ENCODE peak calls at places on chromosomes 4 and X, in five cellular contexts. A is thyroid gland, E is lower leg skin, T is NB4, U is IMR-90. M is an unnamed sample.

GRCh38 chr4:143163618-143164017 is 21.1 kb upstream of the USP38 start:
- DNase-seq in A (no peak), E (no peak), T (no peak), U (no peak), M (no peak)

GRCh38 chr4:7435411-7436095 is 823 bp upstream of the PSAPL1 start:
- DNase-seq in A (no peak), E (no peak), T (no peak), U (no peak), M (no peak)

GRCh38 chr4:101346312-101346561 is 1.1 kb downstream of the PPP3CA start:
- DNase-seq in A (no peak), E (peak), T (peak), U (no peak), M (no peak)

GRCh38 chrX:9676311-9676710 is 89.3 kb downstream of the GPR143 start:
- DNase-seq in A (no peak), E (no peak), T (no peak), U (no peak), M (no peak)

GRCh38 chr4:89319756-89320155 is 12.2 kb upstream of the GPRIN3 start:
- DNase-seq in A (no peak), E (no peak), T (no peak), U (no peak), M (no peak)

GRCh38 chr4:1819284-1819683 is 26.2 kb downstream of the FGFR3 start:
- DNase-seq in A (no peak), E (no peak), T (no peak), U (peak), M (no peak)

GRCh38 chr4:107780665-107781064 is 44.1 kb upstream of the SGMS2 start:
- DNase-seq in A (peak), E (no peak), T (peak), U (no peak), M (no peak)

GRCh38 chrX:20500171-20500865 is 233.6 kb upstream of the RPS6KA3 start:
- DNase-seq in A (no peak), E (no peak), T (no peak), U (no peak), M (no peak)

GRCh38 chr4:7557447-7557846 is 122.7 kb upstream of the PSAPL1 start:
- DNase-seq in A (no peak), E (no peak), T (no peak), U (peak), M (no peak)

GRCh38 chrX:97705936-97706335 is 822.2 kb downstream of the RPA4 start:
- DNase-seq in A (no peak), E (no peak), T (no peak), U (peak), M (no peak)

GRCh38 chr4:128387600-128388351 is 100.2 kb upstream of the PGRMC2 start:
- DNase-seq in A (no peak), E (no peak), T (no peak), U (peak), M (no peak)

GRCh38 chr4:168677879-168678278 is 181.0 kb downstream of the PALLD start:
- DNase-seq in A (no peak), E (no peak), T (no peak), U (no peak), M (no peak)

GRCh38 chr4:125043453-125043852 is 271.3 kb upstream of the FAT4 start:
- DNase-seq in A (no peak), E (no peak), T (no peak), U (no peak), M (no peak)

GRCh38 chr4:164011791-164012190 is 517.3 kb downstream of the TMA16 start:
- DNase-seq in A (no peak), E (no peak), T (no peak), U (no peak), M (no peak)

GRCh38 chr4:16100833-16101232 is 17.0 kb upstream of the PROM1 start:
- DNase-seq in A (no peak), E (no peak), T (no peak), U (no peak), M (no peak)

GRCh38 chrX:103831803-103832544 is at the start of gene RAB9B:
- DNase-seq in A (peak), E (peak), T (peak), U (peak), M (peak)

DNA sequence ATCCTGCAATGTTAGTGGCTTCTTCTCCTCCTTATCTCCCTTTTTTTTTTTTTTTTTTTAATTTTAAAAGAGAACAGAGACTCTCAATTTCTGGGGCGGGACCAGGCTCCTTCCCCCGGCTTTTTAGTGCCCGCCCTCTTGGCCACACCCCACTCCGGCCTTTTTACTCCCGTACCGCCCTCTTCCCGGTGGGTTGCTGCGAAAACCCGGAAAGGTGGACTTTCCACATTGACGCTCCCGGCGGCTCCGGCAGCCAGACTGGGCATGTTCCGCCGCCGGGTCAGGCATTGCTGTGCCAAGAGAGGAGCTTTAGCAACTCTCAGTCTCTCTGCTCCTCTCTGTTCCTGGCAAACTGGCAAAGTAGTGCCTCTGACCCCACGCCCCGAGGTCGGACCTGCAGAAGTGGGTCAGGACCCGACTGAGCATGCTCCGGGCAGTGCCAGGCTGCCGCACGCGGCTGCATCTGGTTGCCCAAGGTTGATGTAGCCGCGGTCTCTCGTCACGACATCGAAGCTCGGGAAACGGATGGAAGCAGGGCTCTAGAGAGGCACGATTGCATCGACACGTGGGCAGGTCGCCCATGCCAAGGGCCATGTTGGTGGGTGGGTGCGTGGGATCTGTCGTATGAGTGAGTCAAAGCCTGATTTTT is 1.1 kb upstream of the MFAP3L start:
- DNase-seq in A (peak), E (peak), T (peak), U (peak), M (peak)
- TF ChIP-seq POLR2A in A (no peak), E (no peak), T (no peak), U (no peak), M (no peak)

DNA sequence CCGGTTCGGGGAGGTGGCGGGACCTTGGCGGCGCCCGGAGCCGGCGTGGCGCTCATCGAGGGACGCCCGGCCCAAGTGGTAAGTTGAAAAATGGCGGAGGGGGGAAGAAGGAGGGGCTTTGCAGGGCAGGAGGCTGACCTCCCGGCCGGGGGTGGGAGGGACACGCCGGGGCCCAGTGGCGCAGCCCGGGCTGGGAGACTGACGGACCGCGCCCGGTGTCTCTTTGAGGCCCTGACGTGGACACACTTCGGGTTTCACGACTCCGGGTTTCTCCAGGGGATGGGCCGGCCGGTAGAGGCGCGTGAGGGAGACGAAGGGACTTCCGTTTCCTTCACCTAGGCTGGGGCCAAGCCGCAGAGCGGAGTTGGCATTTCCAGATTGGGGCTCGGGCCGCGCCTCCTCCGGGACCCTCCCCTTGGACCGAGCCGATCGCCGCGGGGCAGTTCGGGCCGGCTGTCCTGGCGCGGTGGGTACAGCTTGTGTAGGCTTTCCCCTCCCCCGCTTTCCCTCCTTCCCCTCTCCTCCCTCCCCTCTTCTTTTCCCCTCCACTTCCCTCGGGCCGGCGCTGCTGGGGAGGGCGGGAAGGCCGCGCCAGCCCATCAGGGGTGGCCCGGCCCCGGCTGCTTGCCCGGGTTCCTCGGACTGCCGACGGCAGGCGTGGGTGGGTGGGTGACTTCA is at the start of gene XIAP:
- DNase-seq in A (peak), E (peak), T (peak), U (peak), M (peak)
- TF ChIP-seq POLR2A in A (peak), E (no peak), T (no peak), U (peak), M (peak)

DNA sequence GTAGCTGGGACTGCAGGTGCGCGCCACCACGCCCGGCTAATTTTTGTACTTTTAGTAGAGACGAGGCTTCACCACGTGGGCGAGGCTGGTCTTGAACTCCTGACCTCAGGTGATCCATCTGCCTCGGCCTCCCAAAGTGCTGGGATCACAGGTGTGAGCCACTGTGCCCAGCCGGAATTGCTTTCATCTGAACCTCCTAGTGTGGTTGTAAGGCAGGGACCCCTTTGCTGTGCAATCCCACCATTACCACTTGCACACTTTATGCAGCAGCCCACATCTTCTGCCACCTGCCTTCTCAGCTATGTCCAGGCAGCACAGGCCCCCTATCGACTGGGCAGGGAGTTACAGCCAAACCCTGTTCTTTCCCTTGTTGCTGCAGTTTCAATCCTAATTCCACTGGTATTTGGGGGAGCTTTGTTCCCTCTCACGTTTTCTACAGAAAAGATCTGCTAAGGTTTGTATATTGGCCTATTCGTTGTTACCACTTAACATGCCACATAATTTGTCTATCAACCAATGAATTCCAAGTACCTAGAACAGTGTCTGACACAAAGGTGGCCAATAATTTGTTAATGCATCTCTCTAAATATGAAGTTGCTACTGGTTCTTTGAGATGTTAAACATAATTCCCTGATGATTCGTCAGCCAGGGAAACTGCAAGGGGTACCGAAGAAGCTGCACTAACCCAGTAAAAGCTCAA is 6.5 kb downstream of the RPL39 start:
- DNase-seq in A (peak), E (no peak), T (peak), U (peak), M (no peak)
- TF ChIP-seq POLR2A in A (no peak), E (no peak), T (no peak), U (no peak), M (no peak)

GRCh38 chr4:113565702-113566012 is 195.9 kb downstream of the CAMK2D start:
- DNase-seq in A (no peak), E (no peak), T (no peak), U (no peak), M (no peak)
- TF ChIP-seq POLR2A in A (no peak), E (no peak), T (no peak), U (no peak), M (no peak)

GRCh38 chrX:154799554-154800348 is 5.5 kb downstream of the MPP1 start:
- DNase-seq in A (peak), E (no peak), T (peak), U (peak), M (peak)
- TF ChIP-seq POLR2A in A (no peak), E (no peak), T (no peak), U (no peak), M (no peak)

DNA sequence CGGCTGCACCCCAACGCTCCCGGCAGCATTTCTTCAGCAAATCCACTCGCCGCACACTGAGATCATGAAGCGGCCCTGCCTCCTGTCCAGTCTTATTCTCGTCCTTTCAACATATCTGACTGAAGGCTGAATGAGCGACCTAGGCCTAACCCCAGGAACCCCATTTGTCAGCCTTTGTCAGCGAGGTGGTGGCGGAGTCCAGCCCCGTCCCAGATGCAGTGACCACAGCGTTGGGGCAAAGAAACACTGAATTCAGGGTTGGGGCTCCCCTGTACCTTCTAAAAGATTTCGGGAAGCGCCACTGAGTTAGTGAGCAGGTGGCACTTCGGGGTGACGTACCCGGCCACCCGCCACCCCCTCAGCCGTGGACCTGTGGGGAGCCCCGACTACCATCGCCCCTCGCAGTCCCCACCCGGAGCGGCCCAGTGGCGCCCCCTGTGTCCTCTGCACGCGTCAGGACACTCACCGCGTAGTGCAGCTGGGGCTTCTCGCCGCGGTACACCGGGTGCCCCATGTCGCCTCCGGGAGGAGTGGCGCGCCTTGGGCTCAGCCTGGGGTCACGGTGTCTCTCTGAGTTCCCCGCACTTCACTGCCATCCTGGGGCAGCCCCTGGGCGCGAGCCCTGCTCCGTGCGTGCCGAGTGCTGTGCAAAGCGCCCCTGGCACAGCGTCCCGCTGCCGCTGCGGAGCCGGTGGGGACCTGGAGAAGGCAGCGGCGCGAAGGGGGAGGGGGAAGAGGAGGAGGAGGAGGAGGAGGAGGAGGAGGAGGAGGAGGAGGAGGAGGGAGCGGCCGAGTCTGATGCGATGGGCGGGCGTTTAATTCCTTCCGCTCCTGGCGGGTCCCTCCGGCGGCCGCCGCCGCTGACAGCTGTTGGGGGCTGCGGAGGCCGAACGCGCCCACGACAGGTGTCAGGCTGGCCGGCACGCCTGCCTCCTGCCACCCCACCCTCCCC is 134.1 kb downstream of the AMELX start:
- DNase-seq in A (peak), E (peak), T (no peak), U (no peak), M (peak)
- TF ChIP-seq POLR2A in A (peak), E (no peak), T (no peak), U (no peak), M (no peak)

GRCh38 chrX:118523920-118524319 is 28.3 kb downstream of the DOCK11 start:
- DNase-seq in A (no peak), E (no peak), T (no peak), U (no peak), M (no peak)
- TF ChIP-seq POLR2A in A (no peak), E (no peak), T (no peak), U (no peak), M (no peak)

DNA sequence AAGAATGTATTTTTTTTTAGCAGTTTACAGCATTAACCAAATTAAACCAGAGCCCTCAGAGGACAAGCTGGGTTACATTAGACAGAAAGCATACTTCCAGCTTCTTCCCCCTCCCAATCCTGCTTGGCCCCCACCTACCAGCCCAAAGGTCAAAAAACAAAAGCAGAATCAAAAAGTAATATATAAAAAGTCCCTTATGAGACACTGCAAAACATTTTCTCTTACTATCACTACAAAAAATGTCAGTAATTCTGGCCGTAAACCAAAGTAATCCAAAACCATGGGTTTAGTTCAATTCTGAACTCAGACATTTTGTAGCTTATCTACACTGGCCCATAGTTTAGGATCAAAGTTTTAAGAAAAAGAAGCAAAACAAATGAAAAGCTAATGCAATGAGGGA is 38.0 kb downstream of the APBB2 start:
- DNase-seq in A (no peak), E (no peak), T (no peak), U (peak), M (no peak)
- TF ChIP-seq POLR2A in A (no peak), E (no peak), T (no peak), U (no peak), M (no peak)

DNA sequence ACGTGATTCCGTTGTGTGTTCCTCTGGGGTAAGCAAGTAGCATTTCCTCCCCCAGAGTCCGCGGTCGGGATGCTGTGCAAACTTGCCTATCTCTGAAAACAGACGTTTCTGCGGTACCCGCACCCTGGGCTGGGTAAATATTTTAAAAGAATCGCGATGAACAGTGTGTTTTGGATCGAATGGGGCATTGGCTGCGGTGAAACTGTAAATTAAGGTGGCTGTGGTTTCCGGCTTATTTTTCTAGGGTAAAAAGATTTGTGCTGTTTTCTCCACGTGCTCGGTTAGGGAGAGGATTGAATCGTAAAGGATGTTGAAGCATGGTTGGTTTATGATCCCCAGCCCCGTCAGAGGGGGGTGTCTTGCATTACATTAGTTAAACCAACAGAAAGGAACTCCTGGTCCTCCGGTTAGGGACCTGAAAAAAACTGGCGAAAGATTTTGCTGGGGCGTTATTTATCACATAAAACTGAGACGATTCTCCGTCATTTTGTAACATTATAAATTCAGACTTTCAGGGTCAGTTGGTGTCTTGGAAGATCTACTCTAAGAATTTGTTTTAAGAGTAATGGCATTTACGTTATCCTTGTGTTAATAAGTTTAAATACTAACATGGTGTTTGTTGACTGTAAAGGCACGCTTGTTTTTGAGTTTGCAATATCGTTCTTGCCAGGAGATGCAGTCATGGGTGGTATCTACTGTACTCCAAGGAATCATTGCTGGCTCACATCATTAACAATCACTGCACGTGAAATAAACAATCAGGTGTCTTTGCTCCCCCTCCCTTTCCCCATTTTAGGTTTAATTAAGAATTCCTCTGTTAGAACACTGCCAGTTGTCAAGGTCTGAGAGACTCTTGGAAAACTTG is 1.4 kb downstream of the HHIP start:
- DNase-seq in A (no peak), E (no peak), T (no peak), U (peak), M (no peak)
- TF ChIP-seq POLR2A in A (no peak), E (no peak), T (no peak), U (no peak), M (no peak)

M was measured in uterus.